ENCODE peak calls at places on chromosome 5, in seven cellular contexts. P is K562, M is H1, I is prostate gland, L is GM23338, H is HL-60, U is stomach. E is an unnamed sample.

GRCh38 chr5:141734501-141735231 is 52.6 kb upstream of the ARAP3 start:
- DNase-seq in P (peak), M (no peak), I (no peak), L (peak), H (peak), U (peak), E (no peak)

GRCh38 chr5:125134216-125135081 is 388.0 kb upstream of the ZNF608 start:
- DNase-seq in P (no peak), M (no peak), I (no peak), L (peak), H (no peak), U (no peak), E (no peak)

GRCh38 chr5:136901-137300 is 44.9 kb downstream of the PLEKHG4B start:
- DNase-seq in P (no peak), M (no peak), I (no peak), L (no peak), H (no peak), U (no peak), E (peak)

GRCh38 chr5:2180456-2180855 is 297.7 kb upstream of the IRX4 start:
- DNase-seq in P (no peak), M (no peak), I (no peak), L (no peak), H (no peak), U (no peak), E (no peak)

GRCh38 chr5:1737790-1738405 is 61.7 kb downstream of the MRPL36 start:
- DNase-seq in P (peak), M (no peak), I (no peak), L (peak), H (peak), U (peak), E (no peak)

GRCh38 chr5:107381189-107381856 is 289.4 kb downstream of the EFNA5 start:
- DNase-seq in P (no peak), M (no peak), I (no peak), L (no peak), H (no peak), U (no peak), E (no peak)

GRCh38 chr5:163917741-163918140 is 412.3 kb downstream of the MAT2B start:
- DNase-seq in P (no peak), M (no peak), I (no peak), L (no peak), H (no peak), U (no peak), E (no peak)

GRCh38 chr5:103362211-103362610 is 103.6 kb downstream of the MACIR start:
- DNase-seq in P (no peak), M (no peak), I (no peak), L (no peak), H (no peak), U (no peak), E (no peak)

GRCh38 chr5:68554566-68555279 is 339.2 kb downstream of the PIK3R1 start:
- DNase-seq in P (peak), M (no peak), I (peak), L (no peak), H (no peak), U (peak), E (no peak)

GRCh38 chr5:73692166-73692640 is 66.2 kb downstream of the ARHGEF28 start:
- DNase-seq in P (no peak), M (no peak), I (no peak), L (no peak), H (no peak), U (no peak), E (no peak)

GRCh38 chr5:103513696-103514095 is 48.9 kb downstream of the NUDT12 start:
- DNase-seq in P (no peak), M (no peak), I (no peak), L (no peak), H (no peak), U (no peak), E (no peak)

GRCh38 chr5:38780950-38781349 is 64.9 kb upstream of the OSMR start:
- DNase-seq in P (no peak), M (no peak), I (peak), L (no peak), H (no peak), U (peak), E (no peak)

GRCh38 chr5:54703568-54704255 is 186.2 kb downstream of the SNX18 start:
- DNase-seq in P (no peak), M (no peak), I (no peak), L (no peak), H (no peak), U (no peak), E (peak)

GRCh38 chr5:66247176-66247960 is 103.3 kb downstream of the SREK1 start:
- DNase-seq in P (no peak), M (no peak), I (no peak), L (no peak), H (no peak), U (no peak), E (peak)

GRCh38 chr5:14510156-14510734 is 71.3 kb upstream of the OTULINL start:
- DNase-seq in P (no peak), M (no peak), I (peak), L (no peak), H (no peak), U (no peak), E (no peak)

GRCh38 chr5:147403659-147404640 is 105.9 kb downstream of the DPYSL3 start:
- DNase-seq in P (no peak), M (no peak), I (peak), L (no peak), H (peak), U (no peak), E (peak)

GRCh38 chr5:76704131-76704663 is 11.7 kb upstream of the F2R start:
- DNase-seq in P (no peak), M (no peak), I (no peak), L (no peak), H (no peak), U (no peak), E (no peak)

GRCh38 chr5:43396762-43397304 is 15.4 kb downstream of the CCL28 start:
- DNase-seq in P (no peak), M (no peak), I (peak), L (peak), H (peak), U (peak), E (peak)

GRCh38 chr5:149837680-149838269 is 106.8 kb downstream of the PDE6A start:
- DNase-seq in P (peak), M (peak), I (peak), L (peak), H (peak), U (peak), E (no peak)

GRCh38 chr5:17305964-17306725 is 88.7 kb downstream of the BASP1 start:
- DNase-seq in P (no peak), M (no peak), I (peak), L (peak), H (no peak), U (peak), E (no peak)
- TF ChIP-seq POLR2AphosphoS5 in P (no peak), M (no peak), I (peak), L (no peak), H (no peak), U (peak), E (no peak)

GRCh38 chr5:175813943-175814630 is 57.3 kb upstream of the CPLX2 start:
- DNase-seq in P (no peak), M (no peak), I (no peak), L (no peak), H (no peak), U (no peak), E (no peak)

GRCh38 chr5:175814676-175815075 is 56.7 kb upstream of the CPLX2 start:
- DNase-seq in P (no peak), M (no peak), I (no peak), L (no peak), H (no peak), U (no peak), E (no peak)

GRCh38 chr5:175811594-175811993 is 59.8 kb upstream of the CPLX2 start:
- DNase-seq in P (no peak), M (no peak), I (no peak), L (no peak), H (no peak), U (no peak), E (no peak)

GRCh38 chr5:175816348-175816747 is 55.0 kb upstream of the CPLX2 start:
- DNase-seq in P (peak), M (no peak), I (no peak), L (peak), H (no peak), U (no peak), E (no peak)

DNA sequence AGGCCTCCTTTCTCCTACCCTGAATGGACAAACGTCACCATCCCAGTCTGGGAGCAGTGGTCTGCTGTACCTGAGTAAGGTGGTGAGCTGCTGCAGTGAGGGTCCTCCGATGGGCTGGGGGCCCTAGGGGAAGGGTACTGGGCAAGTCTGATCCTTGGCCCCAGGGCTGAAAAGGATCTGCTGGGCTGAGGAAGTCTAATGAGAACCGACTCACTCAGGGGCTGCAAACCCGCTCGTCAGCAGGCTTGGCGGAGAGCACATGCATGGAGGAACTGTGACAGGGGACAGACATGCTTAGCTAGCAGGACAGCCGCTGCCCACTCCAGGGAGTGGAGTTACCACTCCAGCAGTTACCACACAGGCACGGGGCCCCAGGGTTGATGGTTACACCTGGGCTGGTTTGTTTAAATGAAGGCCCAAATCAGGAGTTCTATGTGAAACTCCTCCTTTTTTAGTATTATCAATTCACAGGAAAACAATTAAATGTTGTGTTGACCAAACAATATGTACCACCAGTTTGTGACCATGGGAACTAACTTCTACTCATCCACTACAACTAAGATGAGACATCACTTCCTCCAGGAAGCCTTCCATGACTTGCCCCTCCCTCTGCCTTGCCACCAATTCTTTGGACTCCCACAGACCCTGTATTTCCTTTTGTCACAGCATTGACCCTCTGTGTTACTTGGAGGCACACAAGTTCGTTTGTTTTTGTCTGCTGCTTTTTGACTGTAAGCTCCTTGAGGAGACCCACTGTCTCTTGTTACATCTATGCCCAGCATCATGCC is 56.1 kb upstream of the CPLX2 start:
- DNase-seq in P (no peak), M (no peak), I (no peak), L (no peak), H (no peak), U (no peak), E (no peak)
- H3K4me3 ChIP-seq in P (no peak), M (no peak), I (no peak), L (no peak), H (no peak), U (no peak), E (no peak)

GRCh38 chr5:30932611-30933010 is 260.9 kb upstream of the CDH6 start:
- DNase-seq in P (no peak), M (no peak), I (no peak), L (no peak), H (no peak), U (no peak), E (no peak)
- TF ChIP-seq POLR2AphosphoS5 in P (no peak), M (no peak), I (no peak), L (no peak), H (no peak), U (no peak), E (no peak)

GRCh38 chr5:37769840-37770239 is 70.0 kb downstream of the GDNF start:
- DNase-seq in P (no peak), M (no peak), I (no peak), L (no peak), H (no peak), U (no peak), E (no peak)

GRCh38 chr5:37770791-37771190 is 69.0 kb downstream of the GDNF start:
- DNase-seq in P (no peak), M (no peak), I (no peak), L (no peak), H (no peak), U (no peak), E (no peak)

GRCh38 chr5:37771203-37771611 is 68.6 kb downstream of the GDNF start:
- DNase-seq in P (no peak), M (no peak), I (no peak), L (no peak), H (peak), U (no peak), E (peak)

GRCh38 chr5:37772255-37772654 is 67.6 kb downstream of the GDNF start:
- DNase-seq in P (no peak), M (no peak), I (no peak), L (no peak), H (no peak), U (no peak), E (no peak)

DNA sequence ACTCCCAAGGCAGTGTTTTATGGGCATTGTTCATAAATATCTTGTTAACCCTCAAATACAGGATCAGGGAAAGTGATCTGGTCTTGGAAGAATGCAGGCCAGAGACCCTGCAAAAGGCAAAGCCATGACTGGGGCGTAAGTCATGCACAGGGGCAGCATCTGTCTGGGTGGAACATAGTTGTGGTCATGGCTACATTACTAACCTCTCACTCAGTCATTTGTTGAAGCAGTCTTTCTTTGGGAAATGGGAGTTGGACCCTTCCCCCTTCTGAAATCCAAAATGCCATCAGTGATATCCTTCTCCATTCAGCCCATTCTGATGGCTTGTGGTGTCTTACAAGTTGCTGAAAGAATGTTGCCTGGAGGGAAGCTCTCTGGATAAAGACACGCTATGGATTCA is 68.1 kb downstream of the GDNF start:
- DNase-seq in P (no peak), M (no peak), I (no peak), L (no peak), H (no peak), U (no peak), E (no peak)
- H3K4me3 ChIP-seq in P (no peak), M (no peak), I (no peak), L (no peak), H (no peak), U (no peak), E (no peak)

GRCh38 chr5:121533814-121534213 is 317.9 kb upstream of the FTMT start:
- DNase-seq in P (no peak), M (no peak), I (no peak), L (no peak), H (no peak), U (no peak), E (no peak)
- TF ChIP-seq POLR2AphosphoS5 in P (no peak), M (no peak), I (no peak), L (no peak), H (no peak), U (no peak), E (no peak)

GRCh38 chr5:177232761-177233160 is 70.8 kb downstream of the RAB24 start:
- DNase-seq in P (no peak), M (no peak), I (no peak), L (no peak), H (no peak), U (no peak), E (no peak)
- H3K4me3 ChIP-seq in P (no peak), M (no peak), I (no peak), L (no peak), H (no peak), U (no peak), E (no peak)